ENCODE peak calls at places on chromosomes 5 and 9, in six cellular contexts. G is brain microvascular endothelial cell; R is GM10248; W is T-helper 1 cell; M is heart right ventricle; Z is stimulated activated CD8-positive, alpha-beta memory T cell treated with anti-CD3 and anti-CD28 coated beads, Interleukin-4, amount 100 ng/mL, for 48 hours. L is an unnamed sample.

GRCh38 chr5:135350536-135350935 is 48.5 kb downstream of the MACROH2A1 start:
- DNase-seq in G (no peak), R (no peak), W (no peak), M (no peak), Z (no peak), L (no peak)

GRCh38 chr5:138352071-138352721 is at the start of gene KDM3B:
- DNase-seq in G (peak), R (peak), W (peak), M (peak), Z (peak), L (peak)

GRCh38 chr9:107484117-107484723 is 5.3 kb downstream of the KLF4 start:
- DNase-seq in G (peak), R (peak), W (no peak), M (no peak), Z (no peak), L (peak)

GRCh38 chr9:107229146-107229545 is 53.9 kb upstream of the RAD23B start:
- DNase-seq in G (no peak), R (no peak), W (no peak), M (no peak), Z (no peak), L (no peak)

GRCh38 chr9:91029621-91030361 is 228.2 kb downstream of the SYK start:
- DNase-seq in G (peak), R (no peak), W (no peak), M (no peak), Z (no peak), L (no peak)

GRCh38 chr9:105246656-105247162 is 2.3 kb downstream of the SLC44A1 start:
- DNase-seq in G (no peak), R (no peak), W (no peak), M (no peak), Z (no peak), L (no peak)

GRCh38 chr5:169942181-169942580 is 38.1 kb downstream of the INSYN2B start:
- DNase-seq in G (no peak), R (no peak), W (no peak), M (no peak), Z (no peak), L (no peak)

GRCh38 chr5:135309391-135310327 is 89.4 kb downstream of the MACROH2A1 start:
- DNase-seq in G (no peak), R (no peak), W (no peak), M (no peak), Z (no peak), L (no peak)

GRCh38 chr9:72818377-72818776 is 134.5 kb downstream of the ALDH1A1 start:
- DNase-seq in G (no peak), R (no peak), W (no peak), M (no peak), Z (no peak), L (no peak)

GRCh38 chr5:142849880-142850279 is 79.7 kb downstream of the ARHGAP26 start:
- DNase-seq in G (no peak), R (no peak), W (no peak), M (no peak), Z (no peak), L (no peak)

GRCh38 chr5:172336666-172337310 is 53.2 kb upstream of the UBTD2 start:
- DNase-seq in G (no peak), R (no peak), W (no peak), M (no peak), Z (no peak), L (no peak)

L was measured in NCI-H1048.